ENCODE peak calls at places on chromosomes 6 and 20, in seven cellular contexts. I is bronchial epithelial cell, P is IMR-90, Y is left ventricle myocardium inferior, R is heart right ventricle, O is brain microvascular endothelial cell, Q is stomach. W is an unnamed sample.

GRCh38 chr6:133242761-133243590 is 1.8 kb downstream of the EYA4 start:
- DNase-seq in I (peak; percentile 44), P (peak; percentile 26), Y (peak; percentile 18), R (peak; percentile 6), O (no peak), Q (no peak), W (peak; percentile 10)

GRCh38 chr6:130293800-130294199 is 71.0 kb upstream of the SAMD3 start:
- DNase-seq in I (peak; percentile 57), P (peak; percentile 77), Y (no peak), R (no peak), O (peak; percentile 79), Q (no peak), W (peak; percentile 74)

GRCh38 chr20:19964289-19965263 is 52.6 kb upstream of the NAA20 start:
- DNase-seq in I (peak; percentile 84), P (peak; percentile 97), Y (peak; percentile 29), R (no peak), O (peak; percentile 90), Q (peak; percentile 54), W (peak; percentile 76)

GRCh38 chr6:135054238-135054574 is 416 bp downstream of the HBS1L start:
- DNase-seq in I (peak; percentile 34), P (peak; percentile 8), Y (no peak), R (no peak), O (no peak), Q (no peak), W (no peak)

GRCh38 chr6:31209137-31209536 is 38.7 kb upstream of the POU5F1 start:
- DNase-seq in I (no peak), P (no peak), Y (no peak), R (no peak), O (no peak), Q (no peak), W (no peak)

GRCh38 chr6:82511546-82511945 is 147.9 kb downstream of the TPBG start:
- DNase-seq in I (peak; percentile 8), P (no peak), Y (no peak), R (no peak), O (no peak), Q (no peak), W (no peak)

GRCh38 chr20:40276291-40276690 is 412.7 kb downstream of the MAFB start:
- DNase-seq in I (no peak), P (no peak), Y (peak; percentile 52), R (no peak), O (no peak), Q (no peak), W (no peak)

GRCh38 chr20:25284131-25284601 is 36.3 kb downstream of the PYGB start:
- DNase-seq in I (no peak), P (no peak), Y (no peak), R (no peak), O (no peak), Q (peak; percentile 19), W (no peak)

GRCh38 chr6:16276991-16277981 is 38.9 kb downstream of the GMPR start:
- DNase-seq in I (peak; percentile 90), P (peak; percentile 93), Y (peak; percentile 69), R (peak; percentile 78), O (peak; percentile 91), Q (peak; percentile 73), W (peak; percentile 90)

GRCh38 chr6:128305228-128305627 is 215.2 kb downstream of the PTPRK start:
- DNase-seq in I (peak; percentile 29), P (peak; percentile 72), Y (no peak), R (no peak), O (no peak), Q (no peak), W (peak; percentile 49)

GRCh38 chr6:107668826-107669474 is 155.2 kb downstream of the SCML4 start:
- DNase-seq in I (no peak), P (no peak), Y (no peak), R (no peak), O (no peak), Q (no peak), W (no peak)

GRCh38 chr6:37514840-37515239 is 15.1 kb upstream of the CCDC167 start:
- DNase-seq in I (no peak), P (no peak), Y (no peak), R (no peak), O (no peak), Q (no peak), W (no peak)

GRCh38 chr6:37515712-37516075 is 16.0 kb upstream of the CCDC167 start:
- DNase-seq in I (no peak), P (no peak), Y (no peak), R (no peak), O (no peak), Q (no peak), W (no peak)

GRCh38 chr6:37517411-37517812 is 17.7 kb upstream of the CCDC167 start:
- DNase-seq in I (no peak), P (no peak), Y (no peak), R (no peak), O (no peak), Q (no peak), W (no peak)

GRCh38 chr6:37516920-37517405 is 17.3 kb upstream of the CCDC167 start:
- DNase-seq in I (peak; percentile 25), P (no peak), Y (no peak), R (no peak), O (no peak), Q (no peak), W (no peak)

DNA sequence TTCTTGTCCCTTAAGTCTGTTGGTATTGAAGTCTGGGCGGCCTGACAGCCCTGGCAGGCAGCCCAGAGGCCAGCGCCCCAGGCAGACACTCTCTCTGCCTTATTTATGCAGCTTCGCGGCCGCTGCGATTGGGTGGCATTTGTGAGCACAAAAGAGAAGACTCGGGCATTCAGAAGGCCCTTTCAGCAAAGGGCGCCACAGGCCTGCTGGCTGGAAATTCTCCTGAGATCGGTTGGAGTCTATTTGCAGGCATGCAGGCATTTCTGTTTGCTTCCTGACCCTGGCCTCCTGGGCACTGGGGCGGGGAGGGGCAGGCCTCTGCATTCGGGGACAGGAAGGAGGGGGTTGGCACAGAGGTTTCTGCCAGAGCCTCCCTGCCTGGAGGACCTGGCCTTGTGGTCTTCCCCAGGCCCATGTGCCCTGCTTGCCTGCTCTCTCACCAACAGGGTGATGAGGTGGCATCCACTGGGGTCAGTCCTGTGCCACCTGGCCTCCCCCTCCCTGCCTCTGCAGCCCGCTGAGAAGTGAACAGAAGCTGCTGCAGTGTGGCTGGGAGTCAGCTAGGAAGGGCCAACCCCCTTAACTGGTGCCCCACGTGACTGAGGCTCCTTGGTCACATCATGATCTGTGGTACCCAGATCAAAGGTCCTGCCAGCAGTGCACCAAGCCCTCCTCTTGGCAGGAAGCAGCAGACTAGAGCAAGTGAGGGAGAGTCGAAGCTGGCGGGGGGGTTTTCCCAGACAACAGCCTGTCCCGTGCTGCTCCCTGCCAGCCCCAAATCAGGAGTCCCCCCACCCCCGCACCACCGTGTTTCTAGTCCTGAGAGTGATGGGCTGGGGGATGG is 16.6 kb upstream of the CCDC167 start:
- DNase-seq in I (peak; percentile 42), P (no peak), Y (peak; percentile 31), R (no peak), O (no peak), Q (peak; percentile 73), W (peak; percentile 21)
- H3K4me3 ChIP-seq in I (no peak overlapping the region), P (no peak overlapping the region), Y (no peak overlapping the region), R (no peak overlapping the region), O (no peak overlapping the region), Q (no peak overlapping the region), W (no peak overlapping the region)

GRCh38 chr6:154039231-154039842 is at the start of gene OPRM1:
- DNase-seq in I (peak; percentile 23), P (no peak), Y (peak; percentile 16), R (peak; percentile 10), O (peak; percentile 38), Q (peak; percentile 37), W (peak; percentile 40)
- H3K4me3 ChIP-seq in I (no peak within 1 kb of the TSS), P (no peak within 1 kb of the TSS), Y (no peak within 1 kb of the TSS), R (no peak within 1 kb of the TSS), O (no peak within 1 kb of the TSS), Q (no peak within 1 kb of the TSS), W (no peak within 1 kb of the TSS)

GRCh38 chr20:31516651-31517050 is 2.4 kb downstream of the HM13 start:
- DNase-seq in I (no peak), P (no peak), Y (no peak), R (no peak), O (no peak), Q (no peak), W (no peak)
- H3K4me3 ChIP-seq in I (no peak overlapping the region), P (no peak overlapping the region), Y (peak overlapping the region; percentile 99), R (no peak overlapping the region), O (no peak overlapping the region), Q (peak overlapping the region; percentile 92), W (no peak overlapping the region)

DNA sequence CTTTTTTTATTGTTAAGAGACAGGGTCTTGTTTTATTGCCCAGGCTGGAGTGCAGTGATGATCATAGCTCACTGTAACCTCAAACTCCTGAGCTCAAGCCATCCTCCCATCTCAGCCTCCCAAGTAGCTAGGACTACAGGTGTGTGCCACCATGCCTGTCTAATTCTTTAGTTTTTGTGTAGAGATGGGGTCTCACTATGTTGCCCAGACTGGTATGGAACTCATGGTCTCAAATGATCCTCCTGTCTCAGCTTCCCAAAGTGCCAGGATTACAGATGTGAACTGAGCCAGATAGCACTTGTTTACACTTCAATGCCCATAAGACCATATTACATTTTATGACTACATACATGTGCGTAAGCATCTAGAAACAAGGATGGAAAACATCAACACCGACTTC is 18.1 kb downstream of the EIF2S2 start:
- DNase-seq in I (no peak), P (no peak), Y (no peak), R (no peak), O (no peak), Q (no peak), W (no peak)
- H3K4me3 ChIP-seq in I (no peak overlapping the region), P (no peak overlapping the region), Y (no peak overlapping the region), R (no peak overlapping the region), O (no peak overlapping the region), Q (no peak overlapping the region), W (no peak overlapping the region)

DNA sequence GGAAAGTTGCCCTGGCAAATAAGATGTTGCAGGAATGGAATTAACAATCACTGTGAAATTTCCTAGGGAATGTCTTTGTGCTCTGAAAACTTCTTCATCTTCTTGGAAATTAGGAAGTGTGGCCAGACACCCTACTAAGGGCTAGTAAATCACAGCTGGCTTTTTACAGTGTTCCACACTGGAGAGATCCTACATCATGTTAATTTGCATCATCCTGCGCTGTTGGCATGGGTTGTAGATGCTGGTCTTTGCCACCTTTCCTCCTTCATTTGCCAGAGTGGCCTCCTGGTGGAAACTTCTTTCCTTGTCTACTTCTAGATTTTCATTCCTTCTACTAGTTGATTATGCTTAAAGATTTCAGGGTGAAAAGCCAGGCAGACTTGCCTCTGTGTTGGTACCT is 2.7 kb downstream of the TNFAIP3 start:
- DNase-seq in I (no peak), P (no peak), Y (no peak), R (no peak), O (no peak), Q (no peak), W (no peak)
- H3K4me3 ChIP-seq in I (no peak overlapping the region), P (peak overlapping the region; percentile 88), Y (peak overlapping the region; percentile 100), R (no peak overlapping the region), O (no peak overlapping the region), Q (no peak overlapping the region), W (no peak overlapping the region)

DNA sequence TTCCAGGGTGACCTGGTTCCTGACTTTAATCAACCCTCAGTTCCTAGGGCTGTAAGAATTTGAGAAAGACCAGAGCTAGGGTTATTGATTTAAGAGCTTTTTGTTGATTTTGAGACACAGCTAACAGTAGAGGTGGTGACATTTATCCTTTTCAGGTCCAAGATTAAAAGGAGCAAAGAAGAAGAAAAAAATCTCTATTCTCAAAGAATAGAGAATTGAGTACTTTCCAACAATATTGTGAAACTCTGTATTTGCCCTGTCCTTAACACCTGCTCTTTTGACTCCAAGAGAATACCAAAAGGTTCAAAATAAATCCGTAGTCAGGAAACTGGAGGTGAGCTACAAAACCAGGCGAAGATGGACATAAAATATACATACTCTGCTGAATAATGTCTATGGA is 7.3 kb downstream of the PAQR8 start:
- DNase-seq in I (no peak), P (no peak), Y (no peak), R (no peak), O (no peak), Q (no peak), W (no peak)
- H3K4me3 ChIP-seq in I (no peak overlapping the region), P (no peak overlapping the region), Y (no peak overlapping the region), R (no peak overlapping the region), O (no peak overlapping the region), Q (no peak overlapping the region), W (no peak overlapping the region)

W was measured in astrocyte of the spinal cord.